ENCODE peak calls at places on chromosomes 2 and 18, in five cellular contexts. N is lower lobe of right lung, Y is NCI-H1105 treated with DMSO at 0.1 percent for 48 hours, L is left cardiac atrium, E is AG08395. B is an unnamed sample.
A peak's percentile ranks its signal among the peaks of the same experiment; 100 is the strongest.

GRCh38 chr18:41639218-41639617 is 315.8 kb upstream of the PIK3C3 start:
- DNase-seq in Y (no peak), L (no peak), E (no peak), N (no peak), B (no peak)

GRCh38 chr2:157460897-157461296 is 17.0 kb upstream of the CYTIP start:
- DNase-seq in E (no peak), Y (no peak), N (no peak), L (no peak), B (no peak)

GRCh38 chr2:216445489-216445888 is 33.2 kb downstream of the SMARCAL1 start:
- DNase-seq in Y (peak; percentile 55), L (no peak), E (no peak), N (no peak), B (peak; percentile 53)

GRCh38 chr2:113136828-113137775 is 9.7 kb downstream of the IL1RN start:
- DNase-seq in L (no peak), Y (peak; percentile 25), E (peak; percentile 59), N (no peak), B (peak; percentile 12)

GRCh38 chr2:120914839-120915521 is 179.3 kb downstream of the GLI2 start:
- DNase-seq in E (peak; percentile 94), N (peak; percentile 77), Y (no peak), L (peak; percentile 92), B (no peak)

GRCh38 chr18:28183418-28184078 is 6.6 kb upstream of the CDH2 start:
- DNase-seq in L (no peak), E (no peak), N (no peak), Y (no peak), B (no peak)

GRCh38 chr2:52336951-52337350 is 1305.0 kb upstream of the NRXN1 start:
- DNase-seq in E (no peak), L (no peak), Y (no peak), N (no peak), B (no peak)

GRCh38 chr2:55916473-55917049 is 7.0 kb downstream of the EFEMP1 start:
- DNase-seq in E (no peak), Y (no peak), N (no peak), L (no peak), B (no peak)

GRCh38 chr2:232132179-232132578 is 170.7 kb downstream of the DIS3L2 start:
- DNase-seq in E (no peak), Y (no peak), L (no peak), N (no peak), B (no peak)

B was measured in NCI-H2081.